ENCODE peak calls at places on chromosome 11, in nine cellular contexts. V, O, F, D, Q, E, B, L and K are unnamed samples.

GRCh38 chr11:119155733-119156492 is 7.1 kb downstream of the ABCG4 start:
- DNase-seq in E (peak), Q (no peak), F (no peak), V (no peak), O (no peak), L (no peak), B (no peak), D (no peak), K (no peak)

GRCh38 chr11:15594607-15595006 is 479.9 kb downstream of the INSC start:
- DNase-seq in B (no peak), F (no peak), O (no peak), E (no peak), D (no peak), L (no peak), V (no peak), Q (no peak), K (no peak)

GRCh38 chr11:128467041-128467440 is 120.3 kb downstream of the ETS1 start:
- DNase-seq in O (no peak), V (no peak), Q (no peak), B (no peak), F (no peak), D (no peak), L (no peak), E (no peak), K (no peak)

GRCh38 chr11:19276859-19277808 is 36.4 kb upstream of the E2F8 start:
- DNase-seq in F (no peak), L (no peak), V (no peak), Q (no peak), O (no peak), D (no peak), E (peak), B (no peak), K (no peak)

GRCh38 chr11:729492-730074 is 17.7 kb upstream of the TALDO1 start:
- DNase-seq in F (no peak), D (no peak), Q (no peak), B (no peak), L (no peak), V (no peak), E (no peak), O (no peak), K (no peak)

GRCh38 chr11:56849250-56849649 is 100.8 kb upstream of the OR9G4 start:
- DNase-seq in Q (no peak), L (no peak), V (no peak), E (no peak), D (no peak), O (no peak), B (no peak), F (no peak), K (no peak)

GRCh38 chr11:64138413-64138812 is 27.5 kb downstream of the MACROD1 start:
- DNase-seq in D (no peak), E (no peak), B (no peak), Q (no peak), V (no peak), F (no peak), L (no peak), O (no peak), K (no peak)

GRCh38 chr11:93844568-93844967 is 5.8 kb downstream of the VSTM5 start:
- DNase-seq in O (no peak), F (no peak), B (no peak), D (no peak), Q (no peak), L (no peak), V (no peak), E (no peak), K (no peak)

GRCh38 chr11:17898071-17898470 is 114.8 kb downstream of the SERGEF start:
- DNase-seq in E (no peak), B (no peak), V (no peak), D (no peak), F (no peak), Q (no peak), O (no peak), L (no peak), K (no peak)

GRCh38 chr11:120195601-120196289 is 15.1 kb upstream of the OAF start:
- DNase-seq in F (no peak), E (no peak), O (no peak), V (no peak), Q (no peak), L (no peak), B (no peak), D (no peak), K (no peak)

GRCh38 chr11:19853016-19853415 is 140.4 kb downstream of the NAV2 start:
- DNase-seq in B (no peak), O (no peak), E (no peak), L (no peak), V (no peak), D (no peak), F (no peak), Q (no peak), K (no peak)

GRCh38 chr11:66542362-66542761 is 3.5 kb downstream of the ZDHHC24 start:
- DNase-seq in Q (no peak), F (no peak), D (no peak), B (no peak), V (no peak), E (no peak), O (no peak), L (no peak), K (no peak)